ENCODE peak calls at places on chromosome 15, in ten cellular contexts. B, F, K, Y, P, T, M, W, U and N are unnamed samples.

GRCh38 chr15:42691308-42691707 is 45.6 kb downstream of the CDAN1 start:
- DNase-seq in B (no peak), F (no peak), K (no peak), Y (no peak), P (peak), T (no peak), M (no peak), W (no peak), U (no peak), N (no peak)

GRCh38 chr15:91308855-91309254 is 208.8 kb downstream of the SV2B start:
- DNase-seq in B (peak), F (no peak), K (no peak), Y (no peak), P (no peak), T (no peak), M (no peak), W (no peak), U (no peak), N (no peak)

GRCh38 chr15:27541581-27541980 is 557.5 kb downstream of the OCA2 start:
- DNase-seq in B (no peak), F (no peak), K (no peak), Y (no peak), P (no peak), T (no peak), M (no peak), W (no peak), U (no peak), N (no peak)

GRCh38 chr15:71716990-71717389 is 93.4 kb upstream of the NR2E3 start:
- DNase-seq in B (no peak), F (no peak), K (no peak), Y (no peak), P (peak), T (no peak), M (peak), W (no peak), U (no peak), N (peak)

GRCh38 chr15:69591905-69592508 is 139.4 kb downstream of the RPLP1 start:
- DNase-seq in B (no peak), F (no peak), K (no peak), Y (no peak), P (no peak), T (peak), M (no peak), W (peak), U (no peak), N (no peak)

GRCh38 chr15:99306694-99307338 is 55.5 kb downstream of the LRRC28 start:
- DNase-seq in B (no peak), F (peak), K (no peak), Y (no peak), P (no peak), T (no peak), M (peak), W (peak), U (peak), N (peak)

GRCh38 chr15:42057744-42058646 is 36.4 kb downstream of the PLA2G4D start:
- DNase-seq in B (no peak), F (no peak), K (no peak), Y (peak), P (no peak), T (no peak), M (no peak), W (no peak), U (no peak), N (no peak)

GRCh38 chr15:36905908-36906307 is 194.4 kb downstream of the MEIS2 start:
- DNase-seq in B (no peak), F (peak), K (no peak), Y (no peak), P (peak), T (no peak), M (no peak), W (no peak), U (no peak), N (no peak)

GRCh38 chr15:50046868-50047267 is 72.2 kb downstream of the ATP8B4 start:
- DNase-seq in B (no peak), F (no peak), K (no peak), Y (no peak), P (no peak), T (no peak), M (peak), W (no peak), U (no peak), N (peak)